ENCODE peak calls at places on chromosomes 16 and 17, in four cellular contexts. One of them, this sample, is unnamed.

GRCh38 chr16:22191966-22192260 is 14.2 kb upstream of the EEF2K start:
- DNase-seq in RCC 7860: no peak
- DNase-seq in EL: no peak
- DNase-seq in skeletal muscle cell: no peak
- DNase-seq in this sample: peak

GRCh38 chr17:55168970-55169687 is 95.6 kb upstream of the HLF start:
- DNase-seq in RCC 7860: no peak
- DNase-seq in skeletal muscle cell: no peak
- DNase-seq in EL: no peak
- DNase-seq in this sample: peak

GRCh38 chr17:34075076-34075475 is 180.0 kb upstream of the CCL2 start:
- DNase-seq in skeletal muscle cell: no peak
- DNase-seq in RCC 7860: no peak
- DNase-seq in EL: no peak
- DNase-seq in this sample: no peak

GRCh38 chr17:8057691-8058114 is 18.8 kb downstream of the ALOX15B start:
- DNase-seq in skeletal muscle cell: peak
- DNase-seq in RCC 7860: peak
- DNase-seq in EL: peak
- DNase-seq in this sample: peak

GRCh38 chr17:39999067-39999466 is 16.2 kb upstream of the CSF3 start:
- DNase-seq in EL: peak
- DNase-seq in skeletal muscle cell: no peak
- DNase-seq in RCC 7860: no peak
- DNase-seq in this sample: no peak

GRCh38 chr17:26775219-26775822 is 518.6 kb upstream of the WSB1 start:
- DNase-seq in EL: no peak
- DNase-seq in RCC 7860: no peak
- DNase-seq in skeletal muscle cell: no peak
- DNase-seq in this sample: no peak

GRCh38 chr16:89827383-89828198 is 684 bp upstream of the SPIRE2 start:
- DNase-seq in skeletal muscle cell: no peak
- DNase-seq in RCC 7860: peak
- DNase-seq in EL: peak
- DNase-seq in this sample: peak

GRCh38 chr17:14725729-14726128 is 424.8 kb downstream of the HS3ST3B1 start:
- DNase-seq in skeletal muscle cell: no peak
- DNase-seq in EL: no peak
- DNase-seq in RCC 7860: no peak
- DNase-seq in this sample: no peak

This sample was measured in left kidney.